ENCODE peak calls at places on chromosome 17, in four cellular contexts. O, L, D and Z are unnamed samples.

GRCh38 chr17:75181608-75182318 is 996 bp downstream of the SUMO2 start:
- DNase-seq in D (no peak), L (no peak), O (peak), Z (no peak)

GRCh38 chr17:2362881-2363280 is 25.6 kb downstream of the SGSM2 start:
- DNase-seq in D (no peak), L (no peak), O (no peak), Z (no peak)

GRCh38 chr17:49926886-49927285 is 42.1 kb upstream of the DLX4 start:
- DNase-seq in D (no peak), O (peak), L (no peak), Z (peak)

GRCh38 chr17:53420035-53420641 is 402.6 kb upstream of the KIF2B start:
- DNase-seq in O (no peak), L (no peak), D (no peak), Z (no peak)

GRCh38 chr17:31609331-31609730 is 217.9 kb downstream of the RAB11FIP4 start:
- DNase-seq in D (no peak), L (no peak), O (no peak), Z (no peak)

GRCh38 chr17:40539711-40540411 is 25.4 kb downstream of the CCR7 start:
- DNase-seq in O (no peak), L (no peak), D (no peak), Z (no peak)

GRCh38 chr17:78127240-78127887 is 1.2 kb downstream of the TMC6 start:
- DNase-seq in L (peak), D (no peak), O (no peak), Z (no peak)

GRCh38 chr17:57403241-57403640 is 146.9 kb downstream of the MSI2 start:
- DNase-seq in L (no peak), D (no peak), O (no peak), Z (no peak)

GRCh38 chr17:14925498-14925897 is 339.6 kb downstream of the PMP22 start:
- DNase-seq in D (no peak), L (no peak), O (no peak), Z (no peak)

GRCh38 chr17:31058958-31059357 is 35.8 kb upstream of the NF1 start:
- DNase-seq in L (no peak), O (no peak), D (no peak), Z (no peak)

GRCh38 chr17:75116681-75117080 is 6.9 kb downstream of the ARMC7 start:
- DNase-seq in D (no peak), O (no peak), L (no peak), Z (no peak)

GRCh38 chr17:67421869-67422273 is 44.8 kb downstream of the PITPNC1 start:
- DNase-seq in O (peak), L (no peak), D (peak), Z (peak)

GRCh38 chr17:64384253-64385186 is 6.1 kb downstream of the PECAM1 start:
- DNase-seq in O (peak), L (no peak), D (no peak), Z (no peak)

GRCh38 chr17:50697076-50697475 is 10.6 kb downstream of the ANKRD40 start:
- DNase-seq in O (no peak), L (no peak), D (no peak), Z (no peak)

GRCh38 chr17:76531501-76532038 is 5.9 kb downstream of the CYGB start:
- DNase-seq in O (no peak), L (no peak), D (no peak), Z (no peak)

GRCh38 chr17:66422181-66422580 is 119.8 kb downstream of the PRKCA start:
- DNase-seq in L (no peak), O (no peak), D (no peak), Z (no peak)

GRCh38 chr17:59652119-59652518 is 32.4 kb downstream of the CLTC start:
- DNase-seq in O (peak), L (no peak), D (no peak), Z (peak)

GRCh38 chr17:75720656-75721462 is at the start of gene ITGB4:
- DNase-seq in L (peak), D (no peak), O (no peak), Z (no peak)

GRCh38 chr17:55588858-55589257 is 77.6 kb upstream of the SMIM36 start:
- DNase-seq in L (no peak), O (peak), D (no peak), Z (no peak)

GRCh38 chr17:1460233-1460632 is 4.2 kb upstream of the CRK start:
- DNase-seq in D (no peak), O (no peak), L (no peak), Z (no peak)

GRCh38 chr17:57256708-57257112 is 387 bp downstream of the MSI2 start:
- DNase-seq in D (no peak), O (peak), L (no peak), Z (peak)

GRCh38 chr17:42266918-42267766 is 9.0 kb downstream of the STAT5B start:
- DNase-seq in O (peak), D (peak), L (no peak), Z (peak)

GRCh38 chr17:8862213-8863056 is 5.0 kb downstream of the PIK3R6 start:
- DNase-seq in L (peak), O (no peak), D (no peak), Z (no peak)

GRCh38 chr17:32161506-32162365 is 19.4 kb downstream of the RHOT1 start:
- DNase-seq in D (peak), L (no peak), O (peak), Z (peak)

GRCh38 chr17:82053556-82054263 is 2.0 kb downstream of the GPS1 start:
- DNase-seq in L (no peak), D (no peak), O (no peak), Z (no peak)

GRCh38 chr17:63973930-63974593 is 1.3 kb upstream of the SCN4A start:
- DNase-seq in L (no peak), D (no peak), O (no peak), Z (no peak)

GRCh38 chr17:49260011-49260921 is 29.7 kb upstream of the PHOSPHO1 start:
- DNase-seq in O (peak), L (peak), D (peak), Z (peak)

GRCh38 chr17:59756236-59756818 is 48.9 kb downstream of the VMP1 start:
- DNase-seq in O (peak), L (no peak), D (peak), Z (peak)

GRCh38 chr17:73998246-73999220 is 204.9 kb upstream of the RPL38 start:
- DNase-seq in L (peak), O (no peak), D (no peak), Z (no peak)
- TF ChIP-seq CTCF in L (peak), O (peak), D (peak), Z (peak)

GRCh38 chr17:27984816-27985215 is 57.7 kb upstream of the NLK start:
- DNase-seq in D (no peak), O (no peak), L (no peak), Z (no peak)
- H3K4me3 ChIP-seq in D (no peak), O (no peak), L (no peak), Z (no peak)

GRCh38 chr17:17666111-17666714 is 15.0 kb upstream of the RAI1 start:
- DNase-seq in D (no peak), L (no peak), O (peak), Z (peak)
- TF ChIP-seq CTCF in D (no peak), L (no peak), O (no peak), Z (no peak)

DNA sequence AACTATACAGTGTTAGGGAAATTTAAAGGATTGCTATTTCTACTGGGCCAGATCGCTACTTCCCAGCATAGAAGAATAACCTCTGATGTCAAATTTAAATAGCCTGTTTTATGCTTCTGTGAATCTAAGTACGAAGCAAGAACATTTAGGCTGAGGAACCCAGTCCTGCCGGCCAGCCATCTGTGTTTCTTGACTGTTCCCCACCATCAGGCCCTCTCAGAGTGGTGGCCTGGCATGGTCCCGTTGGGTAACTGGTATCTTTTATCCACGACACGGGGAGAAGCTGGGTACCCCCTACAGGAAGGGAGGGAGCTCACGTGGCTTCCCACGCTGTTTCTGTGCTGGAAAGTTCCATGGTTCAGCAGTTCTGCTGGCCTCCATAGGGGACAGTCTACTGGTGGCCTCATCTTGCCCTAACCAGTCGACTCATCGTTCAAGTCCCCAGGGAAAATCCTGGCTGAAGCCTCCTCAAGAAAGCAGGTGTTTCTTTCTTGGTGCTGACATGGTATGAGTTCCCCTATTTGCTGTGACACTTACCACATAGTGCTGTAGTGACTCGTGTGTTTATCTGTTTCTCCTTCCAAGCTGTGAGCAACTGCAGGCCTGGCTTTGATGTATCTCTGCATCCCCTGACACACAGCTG is 201.7 kb upstream of the NLRP1 start:
- DNase-seq in O (peak), D (no peak), L (no peak), Z (peak)
- H3K4me3 ChIP-seq in O (no peak), D (no peak), L (no peak), Z (no peak)

GRCh38 chr17:4156750-4157381 is 13.9 kb downstream of the CYB5D2 start:
- DNase-seq in O (no peak), L (peak), D (no peak), Z (no peak)
- TF ChIP-seq CTCF in O (no peak), L (peak), D (peak), Z (no peak)

GRCh38 chr17:62882284-62882683 is 74.2 kb upstream of the MARCHF10 start:
- DNase-seq in D (no peak), L (peak), O (no peak), Z (no peak)
- H3K4me3 ChIP-seq in D (no peak), L (no peak), O (no peak), Z (no peak)

GRCh38 chr17:83057793-83058477 is 21.5 kb upstream of the METRNL start:
- DNase-seq in O (no peak), D (no peak), L (peak), Z (no peak)
- TF ChIP-seq CTCF in O (no peak), D (no peak), L (no peak), Z (no peak)